ENCODE peak calls at places on chromosomes 6 and 20, in four cellular contexts. C is HepG2, D is GM12878, Z is K562. P is an unnamed sample.

GRCh38 chr6:28643017-28643740 is 117.5 kb downstream of the GPX5 start:
- DNase-seq in C (peak; percentile 69), D (peak; percentile 36), Z (peak; percentile 83), P (peak; percentile 87)

GRCh38 chr6:20173833-20174796 is 38.2 kb downstream of the MBOAT1 start:
- DNase-seq in C (no peak), D (no peak), Z (no peak), P (no peak)

GRCh38 chr6:79762370-79762769 is 131.2 kb downstream of the SH3BGRL2 start:
- DNase-seq in C (no peak), D (no peak), Z (no peak), P (peak; percentile 23)

GRCh38 chr6:28206527-28207243 is 18.4 kb upstream of the ZSCAN9 start:
- DNase-seq in C (no peak), D (no peak), Z (no peak), P (no peak)

GRCh38 chr6:168546173-168546572 is 105.2 kb downstream of the SMOC2 start:
- DNase-seq in C (no peak), D (no peak), Z (no peak), P (no peak)

GRCh38 chr20:51190783-51191180 is 167.9 kb upstream of the KCNG1 start:
- DNase-seq in C (no peak), D (no peak), Z (no peak), P (no peak)

GRCh38 chr6:117188627-117189201 is 76.6 kb upstream of the VGLL2 start:
- DNase-seq in C (no peak), D (no peak), Z (peak; percentile 2), P (no peak)

GRCh38 chr6:35294308-35294945 is 3.2 kb upstream of the DEF6 start:
- DNase-seq in C (peak; percentile 62), D (no peak), Z (peak; percentile 75), P (peak; percentile 45)

GRCh38 chr6:34934516-34934915 is 45.5 kb downstream of the ANKS1A start:
- DNase-seq in C (no peak), D (no peak), Z (no peak), P (no peak)

GRCh38 chr20:47191074-47191673 is 165.3 kb downstream of the ZMYND8 start:
- DNase-seq in C (no peak), D (no peak), Z (no peak), P (no peak)

GRCh38 chr20:57088436-57088835 is 178.0 kb downstream of the BMP7 start:
- DNase-seq in C (no peak), D (no peak), Z (no peak), P (no peak)

GRCh38 chr6:36729169-36729549 is 31.5 kb downstream of the RAB44 start:
- DNase-seq in C (no peak), D (no peak), Z (no peak), P (no peak)

GRCh38 chr6:16600701-16601100 is 160.6 kb downstream of the ATXN1 start:
- DNase-seq in C (no peak), D (no peak), Z (no peak), P (no peak)

GRCh38 chr6:75458895-75459294 is 34.7 kb downstream of the FILIP1 start:
- DNase-seq in C (no peak), D (no peak), Z (no peak), P (peak; percentile 49)

GRCh38 chr6:15754035-15754705 is 91.3 kb upstream of the DTNBP1 start:
- DNase-seq in C (no peak), D (no peak), Z (peak; percentile 42), P (no peak)

GRCh38 chr6:146972526-146972925 is 231.7 kb upstream of the STXBP5 start:
- DNase-seq in C (no peak), D (no peak), Z (no peak), P (no peak)

GRCh38 chr20:1817577-1818211 is 77.5 kb upstream of the SIRPA start:
- DNase-seq in C (no peak), D (no peak), Z (no peak), P (no peak)

GRCh38 chr20:64083380-64084208 is 604 bp downstream of the LKAAEAR1 start:
- DNase-seq in C (peak; percentile 67), D (no peak), Z (peak; percentile 89), P (peak; percentile 80)

GRCh38 chr20:50284811-50285375 is 94.3 kb downstream of the CEBPB start:
- DNase-seq in C (no peak), D (no peak), Z (no peak), P (no peak)

GRCh38 chr20:41078329-41078728 is 49.7 kb downstream of the TOP1 start:
- DNase-seq in C (peak; percentile 77), D (peak; percentile 21), Z (peak; percentile 24), P (peak; percentile 15)

GRCh38 chr6:53813096-53813495 is 18.3 kb downstream of the LRRC1 start:
- DNase-seq in C (no peak), D (no peak), Z (no peak), P (no peak)

GRCh38 chr20:2798814-2799213 is 1.6 kb downstream of the CPXM1 start:
- DNase-seq in C (no peak), D (no peak), Z (peak; percentile 28), P (no peak)

DNA sequence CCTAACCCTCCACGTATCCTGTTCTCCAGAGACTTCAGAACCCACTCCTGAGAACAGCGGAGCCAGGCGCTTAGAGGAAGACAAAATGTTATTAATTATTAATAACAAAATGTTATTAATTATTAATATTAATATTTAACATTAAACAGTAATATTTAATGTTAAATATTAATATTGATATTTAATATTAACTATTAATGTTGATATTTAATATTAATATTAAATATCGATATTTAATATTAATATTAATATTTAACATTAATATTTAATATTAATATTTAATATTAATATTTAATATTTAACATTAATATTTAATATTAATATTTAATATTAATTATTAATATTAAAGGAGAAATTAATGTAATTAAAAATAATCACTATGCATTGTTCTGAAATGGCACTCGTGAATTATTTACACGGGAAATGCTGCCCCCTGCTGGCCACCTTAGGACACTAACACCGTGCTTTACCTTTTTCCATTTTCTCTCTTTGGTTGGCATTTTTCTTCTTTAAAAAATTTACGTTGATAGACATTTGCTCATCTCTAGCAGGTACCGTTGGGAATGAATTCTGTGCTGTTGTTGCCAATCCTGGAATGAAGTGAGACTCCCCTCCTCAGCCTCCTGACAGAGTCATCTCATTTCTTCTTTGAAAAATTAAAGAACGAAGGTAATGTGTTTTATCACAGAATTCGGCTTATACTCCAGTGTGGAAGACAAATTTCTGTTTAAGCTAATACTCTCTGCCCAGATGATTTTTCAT is 7.5 kb upstream of the GGTLC1 start:
- DNase-seq in C (peak; percentile 50), D (no peak), Z (peak; percentile 59), P (no peak)
- TF ChIP-seq POLR2AphosphoS2 in C (no peak), D (no peak), Z (no peak), P (no peak)

DNA sequence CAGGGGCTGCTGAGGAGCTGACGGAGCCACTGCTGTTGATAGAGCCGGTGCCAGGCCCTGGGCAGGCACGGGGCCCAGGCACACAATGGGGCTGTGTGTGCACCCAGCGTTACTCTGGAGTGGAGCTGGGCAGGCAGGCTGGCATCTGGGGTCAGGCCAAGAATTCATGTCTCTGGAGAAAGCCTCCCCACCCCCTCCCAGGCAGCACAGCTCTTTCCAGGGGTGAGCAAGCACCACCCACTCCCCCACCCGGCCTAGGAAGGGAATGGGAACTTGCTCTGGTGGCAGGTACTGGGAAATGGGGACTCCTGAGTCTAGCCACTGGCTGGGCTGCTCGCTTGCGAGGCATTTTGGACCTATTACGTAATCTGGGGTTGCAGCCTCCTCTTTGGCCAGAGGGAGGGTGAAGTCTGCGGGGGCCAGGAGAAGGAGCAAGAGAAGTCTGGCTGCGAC is 22.7 kb downstream of the TFEB start:
- DNase-seq in C (no peak), D (no peak), Z (no peak), P (peak; percentile 81)
- TF ChIP-seq CHD2 in C (no peak), D (no peak), Z (no peak), P (no peak)

DNA sequence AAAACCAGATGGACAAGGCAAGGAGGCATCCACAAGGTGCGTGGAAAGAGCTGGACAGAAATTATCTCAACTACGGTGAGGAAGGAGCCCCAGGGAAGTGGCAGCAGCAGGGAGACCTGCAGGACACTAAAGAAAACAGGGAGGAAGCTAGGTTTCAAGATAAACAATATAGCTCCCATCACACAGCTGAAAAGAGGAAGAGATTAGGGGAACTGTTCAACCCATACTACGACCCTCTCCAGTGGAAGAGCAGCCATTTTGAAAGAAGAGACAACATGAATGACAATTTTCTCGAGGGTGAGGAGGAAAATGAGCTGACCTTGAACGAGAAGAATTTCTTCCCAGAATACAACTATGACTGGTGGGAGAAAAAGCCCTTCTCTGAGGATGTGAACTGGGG is 26.8 kb downstream of the TRMT6 start:
- DNase-seq in C (no peak), D (no peak), Z (no peak), P (no peak)
- TF ChIP-seq BHLHE40 in C (no peak), D (no peak), Z (no peak), P (no peak)

GRCh38 chr6:129112591-129112990 is 229.7 kb downstream of the LAMA2 start:
- DNase-seq in C (no peak), D (no peak), Z (no peak), P (no peak)
- TF ChIP-seq POLR2AphosphoS2 in C (no peak), D (no peak), Z (no peak), P (no peak)

GRCh38 chr20:58636983-58637421 is 14.1 kb upstream of the STX16 start:
- DNase-seq in C (no peak), D (no peak), Z (no peak), P (no peak)
- TF ChIP-seq CHD2 in C (no peak), D (no peak), Z (no peak), P (no peak)

GRCh38 chr6:56246941-56247653 is at the start of gene COL21A1:
- DNase-seq in C (no peak), D (no peak), Z (no peak), P (peak; percentile 24)

GRCh38 chr6:56246544-56246940 is 838 bp downstream of the COL21A1 start:
- DNase-seq in C (no peak), D (no peak), Z (no peak), P (no peak)

GRCh38 chr6:56250266-56250665 is 2.9 kb upstream of the COL21A1 start:
- DNase-seq in C (no peak), D (no peak), Z (no peak), P (no peak)

GRCh38 chr6:56245903-56246351 is 1.5 kb downstream of the COL21A1 start:
- DNase-seq in C (no peak), D (no peak), Z (no peak), P (no peak)

GRCh38 chr6:56247654-56248122 is 308 bp upstream of the COL21A1 start:
- DNase-seq in C (no peak), D (no peak), Z (no peak), P (no peak)
- TF ChIP-seq BHLHE40 in C (no peak), D (no peak), Z (no peak), P (no peak)

GRCh38 chr20:44114755-44115044 is 72.3 kb downstream of the JPH2 start:
- DNase-seq in C (no peak), D (no peak), Z (no peak), P (no peak)

GRCh38 chr20:44112456-44112855 is 74.5 kb downstream of the JPH2 start:
- DNase-seq in C (no peak), D (no peak), Z (no peak), P (no peak)

GRCh38 chr20:44115181-44115580 is 71.8 kb downstream of the JPH2 start:
- DNase-seq in C (no peak), D (no peak), Z (no peak), P (no peak)

GRCh38 chr20:44112889-44113641 is 73.9 kb downstream of the JPH2 start:
- DNase-seq in C (no peak), D (no peak), Z (no peak), P (no peak)

GRCh38 chr20:44113642-44113945 is 73.4 kb downstream of the JPH2 start:
- DNase-seq in C (no peak), D (no peak), Z (no peak), P (no peak)
- TF ChIP-seq POLR2AphosphoS2 in C (no peak), D (no peak), Z (no peak), P (no peak)

P was measured in A549.